ENCODE peak calls at places on chromosomes 6 and 20, in six cellular contexts. N is psoas muscle, F is left ventricle myocardium inferior, L is SW 1271, W is endothelial cell, Y is brain microvascular endothelial cell. E is an unnamed sample.

GRCh38 chr6:116410945-116411623 is 40.3 kb downstream of the DSE start:
- DNase-seq in F (peak), L (no peak), W (no peak), Y (peak), N (peak), E (no peak)

GRCh38 chr6:6407061-6407723 is 86.7 kb upstream of the F13A1 start:
- DNase-seq in L (no peak), Y (no peak), F (no peak), N (no peak), W (no peak), E (no peak)

GRCh38 chr20:4764805-4765204 is 43.1 kb downstream of the PRND start:
- DNase-seq in N (no peak), W (no peak), L (no peak), Y (no peak), F (no peak), E (no peak)

GRCh38 chr6:54058236-54058635 is 53.0 kb upstream of the MLIP start:
- DNase-seq in W (no peak), L (no peak), N (no peak), F (no peak), Y (no peak), E (no peak)

GRCh38 chr6:51753635-51754034 is 333.8 kb downstream of the PKHD1 start:
- DNase-seq in N (no peak), L (no peak), Y (no peak), W (peak), F (peak), E (no peak)

GRCh38 chr6:57190140-57190539 is 18.0 kb downstream of the BAG2 start:
- DNase-seq in Y (no peak), W (no peak), L (no peak), N (no peak), F (no peak), E (no peak)

GRCh38 chr20:59932616-59933295 is 681 bp downstream of the SYCP2 start:
- DNase-seq in W (no peak), N (no peak), F (no peak), L (no peak), Y (no peak), E (no peak)

GRCh38 chr6:85675030-85675819 is 32.5 kb upstream of the SYNCRIP start:
- DNase-seq in F (no peak), L (peak), W (no peak), Y (peak), N (peak), E (no peak)

GRCh38 chr6:41747256-41748101 is at the start of gene PGC:
- DNase-seq in F (no peak), L (no peak), Y (no peak), W (no peak), N (no peak), E (no peak)

GRCh38 chr6:7909323-7910276 is 988 bp downstream of the TXNDC5 start:
- DNase-seq in N (peak), F (peak), L (no peak), W (peak), Y (peak), E (no peak)

GRCh38 chr6:75842191-75842590 is 93.2 kb downstream of the MYO6 start:
- DNase-seq in Y (no peak), L (no peak), W (no peak), N (no peak), F (no peak), E (peak)